ENCODE peak calls at places on chromosomes 7 and 10, in four cellular contexts. G is A549, F is HepG2, B is K562. Q is an unnamed sample.

GRCh38 chr7:31114593-31115343 is 62.7 kb downstream of the ADCYAP1R1 start:
- DNase-seq in B (no peak), F (no peak), G (peak), Q (peak)

GRCh38 chr10:49594594-49594993 is 15.5 kb upstream of the SLC18A3 start:
- DNase-seq in B (peak), F (peak), G (peak), Q (peak)

GRCh38 chr7:21972397-21972784 is 26.7 kb upstream of the CDCA7L start:
- DNase-seq in B (no peak), F (no peak), G (peak), Q (peak)

GRCh38 chr7:27117687-27118491 is 12.7 kb downstream of the HOXA4 start:
- DNase-seq in B (no peak), G (peak), F (no peak), Q (no peak)

GRCh38 chr10:124641282-124642075 is 102.7 kb downstream of the FAM53B start:
- DNase-seq in B (peak), F (no peak), G (no peak), Q (no peak)

GRCh38 chr10:86569335-86569734 is 47.7 kb upstream of the WAPL start:
- DNase-seq in F (no peak), B (no peak), G (no peak), Q (no peak)

GRCh38 chr7:17462059-17462695 is 163.7 kb downstream of the AHR start:
- DNase-seq in G (no peak), F (no peak), B (no peak), Q (no peak)

GRCh38 chr7:102412548-102412947 is 16.4 kb downstream of the PRKRIP1 start:
- DNase-seq in F (no peak), G (peak), B (peak), Q (peak)

GRCh38 chr7:26188291-26188999 is 12.1 kb downstream of the HNRNPA2B1 start:
- DNase-seq in B (no peak), F (no peak), G (no peak), Q (no peak)

GRCh38 chr10:25522946-25523608 is 348.3 kb downstream of the GPR158 start:
- DNase-seq in B (peak), F (no peak), G (peak), Q (peak)

GRCh38 chr10:51672039-51672535 is 27.3 kb downstream of the CSTF2T start:
- DNase-seq in B (no peak), F (no peak), G (no peak), Q (no peak)

GRCh38 chr10:51679841-51680240 is 19.6 kb downstream of the CSTF2T start:
- DNase-seq in G (no peak), F (no peak), B (no peak), Q (no peak)

DNA sequence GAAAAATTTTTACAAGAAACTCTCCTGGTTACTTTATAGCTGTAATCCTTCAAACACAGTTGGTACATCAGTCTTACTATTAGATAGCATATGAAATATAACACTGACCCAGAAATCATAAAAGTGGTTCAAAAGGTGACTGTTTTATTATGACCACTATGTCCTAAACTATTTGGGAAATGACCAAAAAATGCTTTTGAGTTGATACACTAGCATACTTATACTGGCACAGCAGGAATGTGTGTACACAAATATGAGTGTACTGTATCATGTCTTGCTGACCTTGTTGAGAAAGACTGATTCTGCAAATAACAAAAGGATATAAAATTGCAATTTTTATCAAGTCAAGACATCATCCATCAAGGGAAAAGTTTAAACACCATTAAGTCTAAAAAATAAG is 24.3 kb downstream of the CSTF2T start:
- DNase-seq in G (no peak), B (no peak), F (no peak), Q (no peak)
- TF ChIP-seq NR3C1 in G (no peak), B (no peak), F (no peak), Q (no peak)

DNA sequence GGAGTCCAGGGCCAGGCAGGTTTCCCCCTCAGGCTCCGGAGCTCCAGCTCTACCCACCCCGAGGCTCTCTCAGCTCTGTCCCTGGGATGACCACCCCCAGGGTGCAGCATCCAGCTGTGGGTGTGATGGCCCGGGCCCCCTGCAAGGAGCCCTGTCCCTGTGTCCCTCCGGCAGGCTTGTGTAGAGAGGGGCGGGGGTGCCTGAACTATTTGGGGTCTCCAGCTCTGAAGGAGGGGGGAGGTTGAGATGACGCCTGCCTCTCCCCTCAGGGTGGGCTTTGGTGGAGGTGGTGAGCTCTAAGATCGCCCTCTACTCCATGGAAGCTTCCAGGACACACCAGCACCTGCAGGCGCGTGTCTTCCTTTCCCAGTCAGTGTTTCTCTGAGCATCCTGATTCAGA is 39.4 kb downstream of the ADRA2A start:
- DNase-seq in F (no peak), G (no peak), B (no peak), Q (no peak)
- TF ChIP-seq NR3C1 in F (no peak), G (no peak), B (no peak), Q (no peak)

DNA sequence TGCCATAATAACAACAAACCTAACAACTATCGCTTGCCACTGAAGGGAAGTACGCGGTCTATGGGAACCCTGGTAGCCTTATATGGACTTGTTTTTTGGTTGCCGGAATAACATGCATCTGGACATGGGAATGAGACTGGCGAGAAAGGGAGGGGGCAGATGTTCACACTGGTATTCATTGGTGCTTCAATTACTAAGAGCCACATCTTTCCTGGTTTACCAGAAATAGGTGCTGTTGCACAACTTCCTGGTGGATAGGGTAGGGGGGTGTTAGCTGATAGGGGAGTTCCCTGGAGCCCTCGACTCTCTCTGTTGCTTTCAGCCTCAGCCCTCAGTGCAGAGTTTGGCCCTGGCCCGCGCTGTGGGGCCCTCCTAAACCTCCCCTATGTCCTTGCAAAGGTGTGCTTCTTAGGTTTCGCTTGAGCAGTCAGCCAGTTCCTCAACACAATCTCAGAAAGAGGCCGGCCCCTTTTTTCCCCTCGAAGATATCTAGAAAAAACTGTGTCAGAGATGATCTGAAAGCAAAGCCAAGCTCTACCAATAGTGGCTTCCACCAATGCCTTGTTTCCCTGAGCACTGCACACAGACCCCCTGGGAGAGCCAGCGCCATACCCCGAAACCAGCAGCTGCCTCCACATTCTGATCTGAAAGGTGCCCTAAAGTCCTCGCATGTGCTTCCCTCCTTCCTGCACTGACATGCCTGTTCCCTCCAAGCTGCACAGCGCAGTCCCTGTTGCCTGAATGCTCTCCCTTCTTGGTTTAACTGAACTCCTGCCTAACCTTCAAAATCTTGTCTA is 13.5 kb downstream of the TBXAS1 start:
- DNase-seq in B (no peak), F (no peak), G (no peak), Q (no peak)
- TF ChIP-seq NR3C1 in B (no peak), F (no peak), G (no peak), Q (no peak)

DNA sequence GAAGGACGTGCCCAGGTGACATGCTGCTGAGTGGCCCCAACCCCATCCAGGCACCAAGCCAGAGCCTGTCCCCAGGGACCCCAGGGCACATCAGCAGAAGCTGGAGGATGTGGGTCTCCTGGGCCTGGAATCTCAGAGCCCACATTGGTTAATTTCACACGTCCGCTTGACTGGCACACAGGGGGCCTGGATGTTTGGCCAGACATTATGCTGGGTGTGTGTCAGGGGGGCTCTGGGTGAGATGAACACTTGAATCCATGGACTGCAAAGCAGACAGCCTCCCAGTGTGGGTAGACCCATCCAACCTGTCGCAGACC is 79.1 kb upstream of the RET start:
- DNase-seq in F (no peak), B (no peak), G (no peak), Q (no peak)
- TF ChIP-seq NR3C1 in F (no peak), B (no peak), G (no peak), Q (no peak)